ENCODE peak calls at places on chromosomes 5 and 9, in seven cellular contexts. A is stimulated activated CD4-positive, alpha-beta T cell treated with anti-CD3 and anti-CD28 coated beads, Interleukin-2, amount 100 ng/mL, for 4 hours; D is uterus; U is EL; I is activated CD4-positive, alpha-beta memory T cell treated with anti-CD3 and anti-CD28 coated beads, Interleukin-2, amount 10 ng/mL, durations not matched to agents 7 days and 5 days; R is activated CD4-positive, alpha-beta T cell treated with anti-CD3 and anti-CD28 coated beads for 48 hours; E is BE2C. T is an unnamed sample.

GRCh38 chr9:126337690-126338426 is 11.2 kb downstream of the MVB12B start:
- DNase-seq in E (no peak), R (no peak), I (no peak), A (no peak), U (no peak), D (no peak), T (no peak)

GRCh38 chr5:74392698-74393431 is 247.7 kb downstream of the ENC1 start:
- DNase-seq in I (no peak), U (peak), A (no peak), R (no peak), D (no peak), E (peak), T (no peak)

GRCh38 chr5:160547872-160548271 is 126.2 kb downstream of the PTTG1 start:
- DNase-seq in D (no peak), E (no peak), I (no peak), A (no peak), R (no peak), U (no peak), T (no peak)

GRCh38 chr5:35938518-35939227 is at the start of gene CAPSL:
- DNase-seq in I (no peak), D (peak), R (no peak), U (peak), E (no peak), A (no peak), T (no peak)

GRCh38 chr5:107809201-107810034 is 138.7 kb upstream of the EFNA5 start:
- DNase-seq in U (peak), I (no peak), R (no peak), D (no peak), A (no peak), E (no peak), T (no peak)

GRCh38 chr5:96015709-96016108 is 54.1 kb upstream of the ELL2 start:
- DNase-seq in D (no peak), A (no peak), U (no peak), I (no peak), E (no peak), R (no peak), T (no peak)

GRCh38 chr9:138061631-138062030 is 184.0 kb downstream of the CACNA1B start:
- DNase-seq in R (no peak), I (no peak), D (no peak), E (no peak), U (no peak), A (no peak), T (no peak)

GRCh38 chr9:119365291-119366027 is 3.8 kb downstream of the BRINP1 start:
- DNase-seq in A (no peak), D (no peak), R (peak), E (peak), I (no peak), U (peak), T (peak)

GRCh38 chr9:21565137-21565536 is 83.0 kb upstream of the IFNE start:
- DNase-seq in D (no peak), I (no peak), R (no peak), E (no peak), U (no peak), A (no peak), T (no peak)

GRCh38 chr9:27118916-27119315 is 9.9 kb downstream of the TEK start:
- DNase-seq in R (no peak), A (no peak), E (no peak), D (no peak), I (no peak), U (peak), T (peak)

GRCh38 chr5:172370648-172371248 is 83.6 kb downstream of the SH3PXD2B start:
- DNase-seq in I (peak), U (peak), A (no peak), E (peak), R (peak), D (no peak), T (no peak)

T was measured in GM03348.